ENCODE peak calls at places on chromosomes 3 and 15, in seven cellular contexts. Q is ureter; Z is activated naive CD8-positive, alpha-beta T cell treated with anti-CD3 and anti-CD28 coated beads for 36 hours; W is IMR-90; K is activated gamma-delta T cell treated with anti-CD3 and anti-CD28 coated beads, Interleukin-2, amount 50 U/mL, for 16 hours; A is KBM-7; F is epithelial cell of proximal tubule. V is an unnamed sample.

GRCh38 chr3:162569314-162569713 is 1072.7 kb downstream of the OTOL1 start:
- DNase-seq in Q (no peak), Z (no peak), W (no peak), K (no peak), A (no peak), F (peak), V (no peak)

GRCh38 chr3:107690522-107691138 is 167.9 kb downstream of the BBX start:
- DNase-seq in Q (no peak), Z (no peak), W (peak), K (no peak), A (peak), F (peak), V (peak)

GRCh38 chr15:90482124-90483011 is 47.4 kb upstream of the CRTC3 start:
- DNase-seq in Q (no peak), Z (peak), W (peak), K (peak), A (peak), F (no peak), V (peak)

GRCh38 chr3:13160619-13161018 is 87.4 kb upstream of the IQSEC1 start:
- DNase-seq in Q (no peak), Z (no peak), W (no peak), K (no peak), A (no peak), F (no peak), V (no peak)

GRCh38 chr3:49568965-49569364 is 14.7 kb downstream of the BSN start:
- DNase-seq in Q (no peak), Z (no peak), W (no peak), K (no peak), A (no peak), F (no peak), V (no peak)

GRCh38 chr15:79370716-79371115 is 59.8 kb downstream of the TMED3 start:
- DNase-seq in Q (no peak), Z (no peak), W (peak), K (no peak), A (peak), F (no peak), V (no peak)

GRCh38 chr3:38646630-38647029 is 2.9 kb downstream of the SCN5A start:
- DNase-seq in Q (peak), Z (no peak), W (peak), K (no peak), A (peak), F (no peak), V (no peak)

GRCh38 chr3:146092230-146092629 is 68.8 kb downstream of the PLOD2 start:
- DNase-seq in Q (no peak), Z (no peak), W (peak), K (no peak), A (no peak), F (peak), V (no peak)

GRCh38 chr3:50652709-50653108 is 22.0 kb upstream of the DOCK3 start:
- DNase-seq in Q (no peak), Z (peak), W (peak), K (peak), A (peak), F (no peak), V (peak)

GRCh38 chr15:69451951-69452701 is 492 bp upstream of the RPLP1 start:
- DNase-seq in Q (no peak), Z (no peak), W (peak), K (no peak), A (no peak), F (no peak), V (no peak)

GRCh38 chr3:188948658-188949400 is 222.9 kb upstream of the TPRG1 start:
- DNase-seq in Q (no peak), Z (no peak), W (peak), K (no peak), A (peak), F (peak), V (no peak)

GRCh38 chr15:52805351-52806283 is 15.5 kb upstream of the ONECUT1 start:
- DNase-seq in Q (no peak), Z (no peak), W (no peak), K (no peak), A (no peak), F (no peak), V (no peak)

GRCh38 chr15:60320365-60320764 is 77.4 kb downstream of the ANXA2 start:
- DNase-seq in Q (no peak), Z (no peak), W (no peak), K (no peak), A (no peak), F (no peak), V (no peak)

GRCh38 chr3:53073553-53074365 is 27.9 kb upstream of the SFMBT1 start:
- DNase-seq in Q (no peak), Z (no peak), W (no peak), K (no peak), A (no peak), F (no peak), V (no peak)

GRCh38 chr3:66450389-66451022 is 50.3 kb downstream of the LRIG1 start:
- DNase-seq in Q (peak), Z (no peak), W (peak), K (no peak), A (no peak), F (no peak), V (no peak)

GRCh38 chr3:159032311-159032710 is 230.5 kb downstream of the MFSD1 start:
- DNase-seq in Q (no peak), Z (no peak), W (no peak), K (no peak), A (no peak), F (no peak), V (no peak)

GRCh38 chr15:94231728-94232086 is 346 bp downstream of the MCTP2 start:
- DNase-seq in Q (no peak), Z (no peak), W (no peak), K (no peak), A (peak), F (no peak), V (no peak)

GRCh38 chr15:40776537-40777141 is 6.9 kb downstream of the C15orf62 start:
- DNase-seq in Q (peak), Z (peak), W (peak), K (peak), A (no peak), F (no peak), V (no peak)

GRCh38 chr3:52019352-52020080 is 23.8 kb upstream of the RPL29 start:
- DNase-seq in Q (peak), Z (no peak), W (no peak), K (no peak), A (no peak), F (no peak), V (no peak)

GRCh38 chr15:75089781-75090734 is 66.7 kb downstream of the PPCDC start:
- DNase-seq in Q (peak), Z (no peak), W (no peak), K (no peak), A (peak), F (no peak), V (no peak)

GRCh38 chr3:157865449-157865862 is 240.8 kb downstream of the SHOX2 start:
- DNase-seq in Q (no peak), Z (peak), W (no peak), K (no peak), A (peak), F (no peak), V (peak)

GRCh38 chr3:184008161-184008560 is 9.5 kb downstream of the ABCC5 start:
- DNase-seq in Q (no peak), Z (no peak), W (no peak), K (no peak), A (no peak), F (no peak), V (no peak)

GRCh38 chr3:141929341-141929995 is 53.0 kb downstream of the ATP1B3 start:
- DNase-seq in Q (peak), Z (no peak), W (no peak), K (no peak), A (no peak), F (no peak), V (no peak)

GRCh38 chr3:52299815-52300611 is 12.4 kb downstream of the GLYCTK start:
- DNase-seq in Q (no peak), Z (no peak), W (peak), K (no peak), A (peak), F (no peak), V (peak)

GRCh38 chr15:63408514-63408913 is 26.9 kb upstream of the CA12 start:
- DNase-seq in Q (no peak), Z (no peak), W (no peak), K (no peak), A (no peak), F (no peak), V (no peak)

GRCh38 chr3:134463676-134464611 is 21.8 kb downstream of the ANAPC13 start:
- DNase-seq in Q (peak), Z (no peak), W (peak), K (no peak), A (no peak), F (no peak), V (no peak)

GRCh38 chr3:38479431-38480092 is 16.6 kb upstream of the EXOG start:
- DNase-seq in Q (peak), Z (peak), W (peak), K (peak), A (peak), F (no peak), V (peak)

GRCh38 chr15:96331141-96331941 is 841 bp downstream of the NR2F2 start:
- DNase-seq in Q (no peak), Z (no peak), W (no peak), K (no peak), A (no peak), F (no peak), V (no peak)

GRCh38 chr3:190532626-190533155 is 18.8 kb downstream of the IL1RAP start:
- DNase-seq in Q (no peak), Z (no peak), W (no peak), K (no peak), A (peak), F (no peak), V (no peak)

GRCh38 chr15:52208306-52208946 is 17.2 kb upstream of the GNB5 start:
- DNase-seq in Q (peak), Z (peak), W (peak), K (peak), A (peak), F (peak), V (peak)

GRCh38 chr3:143445118-143445517 is 325.5 kb downstream of the CHST2 start:
- DNase-seq in Q (no peak), Z (peak), W (peak), K (no peak), A (no peak), F (peak), V (no peak)

GRCh38 chr15:67838789-67839332 is 984 bp downstream of the RNU6-1 start:
- DNase-seq in Q (no peak), Z (no peak), W (no peak), K (no peak), A (no peak), F (no peak), V (no peak)

GRCh38 chr15:69060041-69060481 is 45.6 kb downstream of the NOX5 start:
- DNase-seq in Q (no peak), Z (no peak), W (no peak), K (no peak), A (no peak), F (no peak), V (no peak)